ENCODE peak calls at places on chromosomes 12 and 14, in seven cellular contexts. A, S, E, U, D, X and Z are unnamed samples. For H3K27me3, the result is how much of the 10 kb centered on the place peaks cover.

GRCh38 chr12:104966677-104967076 is 8.6 kb upstream of the SLC41A2 start:
- DNase-seq in U (no peak), D (no peak), E (no peak), A (no peak), S (no peak), X (no peak), Z (no peak)

GRCh38 chr12:123151679-123152454 is 977 bp upstream of the PITPNM2 start:
- DNase-seq in A (peak), D (no peak), S (no peak), E (no peak), U (no peak), X (no peak), Z (no peak)

GRCh38 chr12:124368421-124369032 is 73.6 kb downstream of the RFLNA start:
- DNase-seq in D (no peak), X (no peak), U (no peak), E (no peak), S (no peak), A (no peak), Z (no peak)

GRCh38 chr14:104504172-104504735 is 75.3 kb upstream of the C14orf180 start:
- DNase-seq in D (no peak), U (no peak), X (no peak), E (no peak), S (no peak), A (no peak), Z (no peak)

GRCh38 chr12:83016226-83016835 is 329.6 kb downstream of the TMTC2 start:
- DNase-seq in A (no peak), S (no peak), D (peak), X (no peak), E (no peak), U (peak), Z (no peak)

GRCh38 chr12:76641073-76641472 is 81.5 kb upstream of the OSBPL8 start:
- DNase-seq in S (no peak), A (no peak), U (no peak), X (no peak), E (no peak), D (no peak), Z (no peak)

GRCh38 chr14:78967111-78967809 is 797.1 kb downstream of the NRXN3 start:
- DNase-seq in U (no peak), S (no peak), X (no peak), E (no peak), D (no peak), A (no peak), Z (no peak)

GRCh38 chr14:99383457-99384428 is 96.9 kb downstream of the SETD3 start:
- DNase-seq in X (no peak), S (no peak), A (no peak), D (no peak), E (no peak), U (no peak), Z (no peak)

GRCh38 chr12:5197127-5197526 is 153.4 kb downstream of the KCNA5 start:
- DNase-seq in X (no peak), A (no peak), S (no peak), E (no peak), D (no peak), U (peak), Z (no peak)

GRCh38 chr14:59918824-59919581 is 941 bp upstream of the LRRC9 start:
- DNase-seq in S (peak), D (no peak), X (no peak), A (peak), U (no peak), E (peak), Z (no peak)

GRCh38 chr14:86933460-86933859 is 1059.5 kb downstream of the GALC start:
- DNase-seq in S (no peak), E (no peak), A (no peak), X (no peak), U (peak), D (no peak), Z (no peak)

GRCh38 chr14:20295067-20295466 is 10.7 kb downstream of the TTC5 start:
- DNase-seq in U (no peak), D (no peak), A (no peak), E (no peak), X (no peak), S (no peak), Z (no peak)

GRCh38 chr14:24147761-24148428 is 597 bp downstream of the RNF31 start:
- DNase-seq in X (no peak), S (peak), E (no peak), A (no peak), U (no peak), D (no peak), Z (no peak)

GRCh38 chr14:31435276-31435675 is 14.9 kb upstream of the HEATR5A start:
- DNase-seq in D (no peak), A (no peak), X (no peak), E (no peak), U (no peak), S (no peak), Z (no peak)

GRCh38 chr14:36028218-36028617 is 148.3 kb downstream of the PTCSC3 start:
- DNase-seq in E (no peak), S (no peak), A (no peak), D (no peak), X (no peak), U (peak), Z (no peak)

GRCh38 chr14:104865069-104865630 is at the start of gene CEP170B:
- DNase-seq in X (peak), A (peak), S (peak), D (no peak), U (peak), E (no peak), Z (no peak)

GRCh38 chr12:56037161-56037560 is 4.6 kb upstream of the RPS26 start:
- DNase-seq in X (no peak), E (no peak), D (no peak), U (no peak), A (no peak), S (no peak), Z (no peak)

GRCh38 chr12:20400003-20400402 is 31.7 kb downstream of the PDE3A start:
- DNase-seq in U (no peak), D (no peak), E (no peak), S (no peak), X (no peak), A (no peak), Z (no peak)

GRCh38 chr12:82874935-82875334 is 188.2 kb downstream of the TMTC2 start:
- DNase-seq in S (no peak), X (no peak), A (no peak), E (no peak), U (peak), D (no peak), Z (no peak)

GRCh38 chr14:58607131-58607531 is 30.6 kb upstream of the DACT1 start:
- DNase-seq in A (no peak), D (no peak), S (no peak), U (no peak), X (no peak), E (no peak), Z (no peak)

GRCh38 chr12:68871899-68872298 is 61.1 kb downstream of the CPM start:
- DNase-seq in S (no peak), X (no peak), A (no peak), D (no peak), U (no peak), E (no peak), Z (no peak)

GRCh38 chr14:33375781-33376180 is 437.1 kb downstream of the NPAS3 start:
- DNase-seq in X (no peak), S (no peak), A (no peak), D (no peak), E (no peak), U (no peak), Z (no peak)

GRCh38 chr14:105419305-105420091 is at the start of gene MTA1:
- DNase-seq in A (peak), U (no peak), D (no peak), X (peak), S (no peak), E (no peak), Z (no peak)

GRCh38 chr14:53924754-53925153 is 31.9 kb downstream of the BMP4 start:
- DNase-seq in E (no peak), X (no peak), A (no peak), U (peak), S (no peak), D (no peak), Z (no peak)

GRCh38 chr14:103033744-103034143 is 23.6 kb downstream of the CDC42BPB start:
- DNase-seq in U (no peak), X (no peak), E (no peak), S (no peak), A (no peak), D (no peak), Z (no peak)

GRCh38 chr14:23056956-23057756 is at the start of gene CDH24:
- DNase-seq in D (peak), X (peak), U (peak), A (peak), S (peak), E (peak), Z (no peak)

DNA sequence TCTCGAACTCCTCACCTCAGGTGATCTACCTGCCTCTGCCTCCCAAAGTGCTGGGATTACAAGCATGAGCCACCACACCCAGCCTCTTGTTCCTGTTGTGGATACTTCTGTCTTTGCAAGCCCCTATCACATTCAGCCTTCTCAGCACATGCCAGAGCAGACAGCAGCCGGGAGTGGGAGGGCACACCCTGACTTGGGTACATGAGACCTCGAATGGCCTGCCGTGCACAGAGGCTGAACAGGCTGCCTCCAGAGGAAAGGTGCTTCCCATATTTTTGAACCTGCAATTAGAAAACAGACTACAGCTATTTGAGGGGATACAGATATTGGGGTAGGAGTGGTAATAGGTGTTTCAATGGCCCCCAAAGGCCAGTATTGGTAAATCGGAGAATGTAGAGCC is 307.3 kb upstream of the DIO3 start:
- DNase-seq in X (no peak), D (no peak), S (no peak), A (no peak), E (no peak), U (no peak), Z (no peak)
- H3K4me3 ChIP-seq in X (no peak), D (no peak), S (no peak), A (no peak), E (no peak), U (no peak), Z (no peak)

GRCh38 chr12:80316141-80316700 is 127.8 kb upstream of the PTPRQ start:
- DNase-seq in S (no peak), A (no peak), D (no peak), U (no peak), E (no peak), X (no peak), Z (no peak)
- H3K27ac ChIP-seq in S (no peak), A (no peak), D (no peak), U (no peak), E (no peak), X (no peak), Z (no peak)

GRCh38 chr12:113726254-113726819 is 239.8 kb downstream of the RBM19 start:
- DNase-seq in U (no peak), A (no peak), S (no peak), E (no peak), X (no peak), D (no peak), Z (no peak)

GRCh38 chr12:113723631-113724030 is 242.5 kb downstream of the RBM19 start:
- DNase-seq in E (no peak), X (no peak), U (no peak), S (no peak), A (no peak), D (no peak), Z (no peak)

GRCh38 chr12:113727651-113728061 is 238.5 kb downstream of the RBM19 start:
- DNase-seq in X (no peak), S (no peak), U (peak), E (no peak), D (no peak), A (no peak), Z (no peak)

GRCh38 chr12:113724703-113725556 is 241.2 kb downstream of the RBM19 start:
- DNase-seq in E (no peak), X (no peak), D (no peak), A (no peak), U (no peak), S (no peak), Z (no peak)

GRCh38 chr12:113725557-113725876 is 240.6 kb downstream of the RBM19 start:
- DNase-seq in A (no peak), D (no peak), U (no peak), X (no peak), E (no peak), S (no peak), Z (no peak)
- H3K27me3 ChIP-seq in A (under half), D (under half), U (under half), X (under half), E (under half), S (under half), Z (under half)

DNA sequence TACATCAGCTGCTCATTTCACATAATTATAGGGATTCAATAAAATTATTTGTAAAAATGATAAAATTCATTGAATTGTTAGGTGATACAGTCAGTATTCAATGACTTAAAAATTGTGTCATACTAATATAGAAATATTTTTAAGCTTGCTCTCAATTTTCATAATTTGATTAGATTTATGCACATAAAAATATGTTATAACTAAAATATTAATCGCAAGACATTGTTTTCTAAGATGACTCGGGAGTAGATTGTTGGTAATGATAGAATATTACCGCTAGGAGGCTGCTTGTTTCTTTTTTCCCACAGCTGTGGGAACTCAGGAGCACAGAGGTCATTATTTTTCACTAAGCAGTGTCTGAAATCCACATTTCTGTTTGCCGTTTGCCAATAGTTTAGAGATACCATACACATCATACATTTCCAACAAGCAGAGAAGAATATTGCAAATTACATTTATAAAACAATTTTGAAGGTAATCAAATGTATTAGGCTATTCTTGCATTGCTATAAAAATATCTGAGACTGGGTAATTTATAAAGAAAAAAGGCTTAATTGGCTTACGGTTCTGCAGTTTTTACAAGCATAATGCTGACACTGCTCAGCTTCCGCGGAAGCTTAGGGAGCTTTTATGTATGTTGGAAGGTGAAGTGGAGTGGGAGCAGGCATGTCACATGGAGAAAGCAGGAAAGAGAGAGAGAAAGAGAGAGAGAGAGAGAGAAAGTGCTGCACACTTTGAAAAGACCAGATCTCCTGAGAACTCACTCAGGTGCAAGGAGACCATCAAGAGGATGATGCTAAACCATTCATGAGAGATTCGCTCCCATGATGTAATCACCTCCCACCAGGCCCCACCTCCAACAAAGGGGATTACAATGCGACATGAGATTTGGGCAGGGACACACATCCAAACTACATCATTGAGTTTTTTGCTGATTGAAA is 9.2 kb downstream of the CD69 start:
- DNase-seq in S (no peak), D (no peak), E (peak), A (peak), U (peak), X (peak), Z (no peak)
- H3K4me3 ChIP-seq in S (peak), D (no peak), E (no peak), A (no peak), U (no peak), X (no peak), Z (no peak)